ENCODE peak calls at places on chromosomes 16 and 17, in four cellular contexts. One of them, this sample, is unnamed.

GRCh38 chr16:4450921-4451619 is 23.4 kb downstream of the NMRAL1 start:
- DNase-seq in AG10803: peak
- DNase-seq in GM06990: no peak
- DNase-seq in left ventricle myocardium inferior: no peak
- DNase-seq in this sample: no peak

GRCh38 chr17:28426081-28426519 is 20.1 kb upstream of the SLC46A1 start:
- DNase-seq in AG10803: no peak
- DNase-seq in GM06990: no peak
- DNase-seq in left ventricle myocardium inferior: no peak
- DNase-seq in this sample: no peak

GRCh38 chr17:1162116-1162855 is 17.5 kb downstream of the ABR start:
- DNase-seq in AG10803: no peak
- DNase-seq in GM06990: no peak
- DNase-seq in left ventricle myocardium inferior: no peak
- DNase-seq in this sample: no peak

GRCh38 chr17:58344047-58344790 is 7.8 kb downstream of the SUPT4H1 start:
- DNase-seq in AG10803: no peak
- DNase-seq in GM06990: peak
- DNase-seq in left ventricle myocardium inferior: no peak
- DNase-seq in this sample: peak

GRCh38 chr16:50841081-50841886 is 99.4 kb downstream of the CYLD start:
- DNase-seq in AG10803: no peak
- DNase-seq in GM06990: peak
- DNase-seq in left ventricle myocardium inferior: no peak
- DNase-seq in this sample: peak

GRCh38 chr16:88782454-88783390 is 2.3 kb downstream of the PIEZO1 start:
- DNase-seq in AG10803: peak
- DNase-seq in GM06990: peak
- DNase-seq in left ventricle myocardium inferior: no peak
- DNase-seq in this sample: no peak

GRCh38 chr17:66676421-66676820 is 158.5 kb upstream of the CACNG5 start:
- DNase-seq in AG10803: no peak
- DNase-seq in GM06990: no peak
- DNase-seq in left ventricle myocardium inferior: no peak
- DNase-seq in this sample: no peak

GRCh38 chr17:3889613-3890012 is 3.2 kb downstream of the CAMKK1 start:
- DNase-seq in AG10803: no peak
- DNase-seq in GM06990: no peak
- DNase-seq in left ventricle myocardium inferior: no peak
- DNase-seq in this sample: no peak

GRCh38 chr17:79231766-79232287 is 157.2 kb downstream of the ENGASE start:
- DNase-seq in AG10803: no peak
- DNase-seq in GM06990: no peak
- DNase-seq in left ventricle myocardium inferior: no peak
- DNase-seq in this sample: no peak

GRCh38 chr17:50414808-50415207 is 11.2 kb upstream of the ACSF2 start:
- DNase-seq in AG10803: no peak
- DNase-seq in GM06990: no peak
- DNase-seq in left ventricle myocardium inferior: no peak
- DNase-seq in this sample: no peak

GRCh38 chr17:78672880-78673371 is 95.7 kb upstream of the DNAH17 start:
- DNase-seq in AG10803: no peak
- DNase-seq in GM06990: no peak
- DNase-seq in left ventricle myocardium inferior: no peak
- DNase-seq in this sample: no peak

GRCh38 chr16:81797443-81797842 is 18.4 kb downstream of the PLCG2 start:
- DNase-seq in AG10803: no peak
- DNase-seq in GM06990: peak
- DNase-seq in left ventricle myocardium inferior: no peak
- DNase-seq in this sample: no peak

GRCh38 chr17:80992077-80992947 is 671 bp downstream of the CHMP6 start:
- DNase-seq in AG10803: no peak
- DNase-seq in GM06990: no peak
- DNase-seq in left ventricle myocardium inferior: no peak
- DNase-seq in this sample: no peak

GRCh38 chr16:62194828-62195227 is 158.6 kb upstream of the CDH8 start:
- DNase-seq in AG10803: no peak
- DNase-seq in GM06990: no peak
- DNase-seq in left ventricle myocardium inferior: no peak
- DNase-seq in this sample: no peak

GRCh38 chr17:14826361-14826760 is 438.8 kb downstream of the PMP22 start:
- DNase-seq in AG10803: no peak
- DNase-seq in GM06990: no peak
- DNase-seq in left ventricle myocardium inferior: no peak
- DNase-seq in this sample: no peak

GRCh38 chr16:88846088-88846487 is 10.7 kb downstream of the GALNS start:
- DNase-seq in AG10803: no peak
- DNase-seq in GM06990: no peak
- DNase-seq in left ventricle myocardium inferior: no peak
- DNase-seq in this sample: no peak

GRCh38 chr17:13638855-13639458 is 37.2 kb upstream of the HS3ST3A1 start:
- DNase-seq in AG10803: no peak
- DNase-seq in GM06990: no peak
- DNase-seq in left ventricle myocardium inferior: no peak
- DNase-seq in this sample: no peak

GRCh38 chr16:50741225-50741807 is 570 bp upstream of the CYLD start:
- DNase-seq in AG10803: no peak
- DNase-seq in GM06990: no peak
- DNase-seq in left ventricle myocardium inferior: no peak
- DNase-seq in this sample: no peak

GRCh38 chr17:62692159-62692651 is 64.7 kb downstream of the MRC2 start:
- DNase-seq in AG10803: no peak
- DNase-seq in GM06990: no peak
- DNase-seq in left ventricle myocardium inferior: no peak
- DNase-seq in this sample: no peak

GRCh38 chr17:77445030-77445907 is 304.5 kb downstream of the SEC14L1 start:
- DNase-seq in AG10803: peak
- DNase-seq in GM06990: peak
- DNase-seq in left ventricle myocardium inferior: no peak
- DNase-seq in this sample: peak

GRCh38 chr16:10944249-10945064 is at the start of gene CLEC16A:
- DNase-seq in AG10803: peak
- DNase-seq in GM06990: peak
- DNase-seq in left ventricle myocardium inferior: peak
- DNase-seq in this sample: peak
- TF ChIP-seq CTCF in AG10803: no peak
- TF ChIP-seq CTCF in GM06990: no peak
- TF ChIP-seq CTCF in left ventricle myocardium inferior: no peak
- TF ChIP-seq CTCF in this sample: no peak

GRCh38 chr16:87580855-87581261 is 21.4 kb upstream of the JPH3 start:
- DNase-seq in AG10803: peak
- DNase-seq in GM06990: no peak
- DNase-seq in left ventricle myocardium inferior: no peak
- DNase-seq in this sample: no peak

GRCh38 chr16:87582966-87583325 is 19.4 kb upstream of the JPH3 start:
- DNase-seq in AG10803: no peak
- DNase-seq in GM06990: no peak
- DNase-seq in left ventricle myocardium inferior: no peak
- DNase-seq in this sample: no peak

GRCh38 chr16:87583453-87584131 is 18.7 kb upstream of the JPH3 start:
- DNase-seq in AG10803: peak
- DNase-seq in GM06990: no peak
- DNase-seq in left ventricle myocardium inferior: no peak
- DNase-seq in this sample: no peak

GRCh38 chr16:87582221-87582965 is 19.9 kb upstream of the JPH3 start:
- DNase-seq in AG10803: peak
- DNase-seq in GM06990: no peak
- DNase-seq in left ventricle myocardium inferior: peak
- DNase-seq in this sample: no peak

GRCh38 chr16:87581867-87582220 is 20.5 kb upstream of the JPH3 start:
- DNase-seq in AG10803: peak
- DNase-seq in GM06990: no peak
- DNase-seq in left ventricle myocardium inferior: peak
- DNase-seq in this sample: no peak
- H3K4me3 ChIP-seq in AG10803: peak
- H3K4me3 ChIP-seq in GM06990: no peak
- H3K4me3 ChIP-seq in left ventricle myocardium inferior: peak
- H3K4me3 ChIP-seq in this sample: no peak

GRCh38 chr17:7435676-7436555 is 681 bp downstream of the TMEM102 start:
- DNase-seq in AG10803: no peak
- DNase-seq in GM06990: peak
- DNase-seq in left ventricle myocardium inferior: peak
- DNase-seq in this sample: no peak
- TF ChIP-seq CTCF in AG10803: no peak
- TF ChIP-seq CTCF in GM06990: peak
- TF ChIP-seq CTCF in left ventricle myocardium inferior: no peak
- TF ChIP-seq CTCF in this sample: peak

GRCh38 chr17:82791532-82791931 is 39.7 kb downstream of the TBCD start:
- DNase-seq in AG10803: peak
- DNase-seq in GM06990: no peak
- DNase-seq in left ventricle myocardium inferior: no peak
- DNase-seq in this sample: no peak
- H3K4me3 ChIP-seq in AG10803: no peak
- H3K4me3 ChIP-seq in GM06990: no peak
- H3K4me3 ChIP-seq in left ventricle myocardium inferior: no peak
- H3K4me3 ChIP-seq in this sample: no peak

GRCh38 chr16:73215482-73216377 is 167.8 kb upstream of the ZFHX3 start:
- DNase-seq in AG10803: no peak
- DNase-seq in GM06990: no peak
- DNase-seq in left ventricle myocardium inferior: no peak
- DNase-seq in this sample: no peak

GRCh38 chr16:73216932-73217331 is 169.0 kb upstream of the ZFHX3 start:
- DNase-seq in AG10803: no peak
- DNase-seq in GM06990: no peak
- DNase-seq in left ventricle myocardium inferior: no peak
- DNase-seq in this sample: no peak

GRCh38 chr16:73213761-73214480 is 166.0 kb upstream of the ZFHX3 start:
- DNase-seq in AG10803: peak
- DNase-seq in GM06990: no peak
- DNase-seq in left ventricle myocardium inferior: no peak
- DNase-seq in this sample: no peak

GRCh38 chr16:73212431-73212830 is 164.5 kb upstream of the ZFHX3 start:
- DNase-seq in AG10803: no peak
- DNase-seq in GM06990: no peak
- DNase-seq in left ventricle myocardium inferior: no peak
- DNase-seq in this sample: no peak

DNA sequence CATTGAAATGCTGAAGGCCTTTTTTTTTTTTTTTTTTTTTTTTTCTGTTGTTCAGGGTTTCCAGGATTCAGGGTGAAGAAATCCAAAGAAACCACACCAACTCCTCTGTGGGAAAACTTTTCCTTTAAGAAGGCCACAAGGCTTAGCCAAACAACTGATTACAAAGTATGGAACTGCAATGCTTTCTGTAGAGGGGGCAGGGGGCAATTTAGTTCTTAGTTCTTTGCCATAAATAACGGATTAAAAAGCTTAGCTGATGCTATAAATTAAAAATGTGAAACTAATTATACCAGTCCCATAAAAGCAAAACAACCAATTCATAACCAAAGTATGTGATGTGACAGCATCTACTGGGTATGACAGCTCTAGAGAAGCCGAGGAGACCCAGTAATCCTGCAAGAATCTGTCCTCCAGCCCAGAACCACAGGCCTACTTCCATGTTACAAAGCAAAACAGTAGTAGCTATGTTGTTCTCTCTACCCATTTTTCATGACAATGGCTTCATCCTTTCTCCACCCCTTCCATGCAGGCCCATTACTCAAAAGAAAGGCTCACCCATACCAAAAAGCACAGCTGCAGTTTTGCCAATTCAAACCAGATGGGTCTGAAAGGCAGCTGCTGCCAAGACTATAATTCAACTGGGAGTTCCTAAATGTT is 167.0 kb upstream of the ZFHX3 start:
- DNase-seq in AG10803: peak
- DNase-seq in GM06990: no peak
- DNase-seq in left ventricle myocardium inferior: no peak
- DNase-seq in this sample: no peak
- TF ChIP-seq CTCF in AG10803: no peak
- TF ChIP-seq CTCF in GM06990: no peak
- TF ChIP-seq CTCF in left ventricle myocardium inferior: no peak
- TF ChIP-seq CTCF in this sample: no peak

GRCh38 chr17:39235555-39236221 is 9.9 kb upstream of the STAC2 start:
- DNase-seq in AG10803: peak
- DNase-seq in GM06990: peak
- DNase-seq in left ventricle myocardium inferior: no peak
- DNase-seq in this sample: peak

GRCh38 chr17:39236981-39237441 is 11.3 kb upstream of the STAC2 start:
- DNase-seq in AG10803: no peak
- DNase-seq in GM06990: no peak
- DNase-seq in left ventricle myocardium inferior: no peak
- DNase-seq in this sample: no peak

GRCh38 chr17:39239640-39240314 is 14.0 kb upstream of the STAC2 start:
- DNase-seq in AG10803: no peak
- DNase-seq in GM06990: peak
- DNase-seq in left ventricle myocardium inferior: no peak
- DNase-seq in this sample: peak

GRCh38 chr17:39237586-39237985 is 11.8 kb upstream of the STAC2 start:
- DNase-seq in AG10803: no peak
- DNase-seq in GM06990: no peak
- DNase-seq in left ventricle myocardium inferior: no peak
- DNase-seq in this sample: no peak

DNA sequence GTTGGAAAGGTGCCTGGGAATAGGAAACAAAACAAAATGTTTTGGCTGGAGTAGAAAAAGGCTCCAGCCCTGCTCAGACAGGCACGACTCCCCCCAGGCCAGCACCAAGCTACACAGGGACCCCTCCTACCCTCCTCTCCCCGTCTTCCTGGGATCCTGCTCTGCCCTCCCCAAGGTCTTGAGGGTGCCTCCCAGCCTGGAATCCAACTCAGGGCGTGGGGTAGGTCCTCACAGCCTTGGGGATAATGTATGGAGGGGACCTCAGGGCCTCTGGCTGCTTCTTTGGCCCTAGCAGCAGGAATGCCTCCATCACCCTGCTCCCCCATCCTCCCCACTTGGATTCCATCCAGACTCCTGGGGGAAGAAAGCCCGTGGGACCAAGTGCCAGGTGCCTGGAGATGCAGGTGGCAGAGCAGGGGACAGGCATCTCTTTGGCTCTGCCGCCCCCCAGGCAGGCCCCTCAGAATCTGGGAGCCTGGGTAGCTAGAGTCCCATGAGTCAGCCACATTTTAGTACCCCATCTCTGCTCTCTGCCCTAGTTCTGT is 10.7 kb upstream of the STAC2 start:
- DNase-seq in AG10803: no peak
- DNase-seq in GM06990: no peak
- DNase-seq in left ventricle myocardium inferior: no peak
- DNase-seq in this sample: no peak
- H3K4me3 ChIP-seq in AG10803: no peak
- H3K4me3 ChIP-seq in GM06990: no peak
- H3K4me3 ChIP-seq in left ventricle myocardium inferior: no peak
- H3K4me3 ChIP-seq in this sample: no peak

GRCh38 chr16:85699224-85699558 is 10.4 kb upstream of the GINS2 start:
- DNase-seq in AG10803: no peak
- DNase-seq in GM06990: no peak
- DNase-seq in left ventricle myocardium inferior: no peak
- DNase-seq in this sample: no peak
- TF ChIP-seq CTCF in AG10803: no peak
- TF ChIP-seq CTCF in GM06990: no peak
- TF ChIP-seq CTCF in left ventricle myocardium inferior: no peak
- TF ChIP-seq CTCF in this sample: no peak